ENCODE peak calls at places on chromosomes 12 and 14, in four cellular contexts. J is tibial nerve, R is right atrium auricular region, P is Panc1. T is an unnamed sample.
A peak's percentile ranks its signal among the peaks of the same experiment; 100 is the strongest.

GRCh38 chr12:34625116-34625515 is 602.8 kb downstream of the ALG10 start:
- DNase-seq in P (peak; percentile 25), J (no peak), R (no peak), T (peak; percentile 53)

GRCh38 chr12:81085832-81086231 is 8.0 kb downstream of the ACSS3 start:
- DNase-seq in R (no peak), J (no peak), P (no peak), T (no peak)

GRCh38 chr12:2550470-2551090 is 244.2 kb upstream of the FKBP4 start:
- DNase-seq in P (no peak), R (no peak), J (no peak), T (no peak)

GRCh38 chr12:129208566-129208965 is 355.3 kb downstream of the GLT1D1 start:
- DNase-seq in J (no peak), R (no peak), P (no peak), T (no peak)

GRCh38 chr14:103094406-103095209 is at the start of gene EXOC3L4:
- DNase-seq in P (no peak), J (no peak), R (no peak), T (peak; percentile 39)

GRCh38 chr12:96471368-96472040 is 17.9 kb upstream of the CFAP54 start:
- DNase-seq in R (no peak), P (no peak), J (no peak), T (no peak)

GRCh38 chr12:106271575-106272505 is 24.0 kb upstream of the CKAP4 start:
- DNase-seq in R (no peak), J (no peak), P (no peak), T (peak; percentile 64)

GRCh38 chr12:87305481-87305880 is 723.7 kb downstream of the C12orf50 start:
- DNase-seq in P (no peak), J (no peak), R (no peak), T (no peak)

GRCh38 chr12:123591702-123592481 is 7.5 kb downstream of the TMED2 start:
- DNase-seq in J (no peak), R (no peak), P (no peak), T (no peak)

GRCh38 chr12:53997324-53998173 is 2.4 kb upstream of the HOXC9 start:
- DNase-seq in P (no peak), R (no peak), J (no peak), T (no peak)
- H3K4me3 ChIP-seq in P (peak overlapping the region; percentile 66), R (no peak overlapping the region), J (peak overlapping the region; percentile 57), T (no peak overlapping the region)

DNA sequence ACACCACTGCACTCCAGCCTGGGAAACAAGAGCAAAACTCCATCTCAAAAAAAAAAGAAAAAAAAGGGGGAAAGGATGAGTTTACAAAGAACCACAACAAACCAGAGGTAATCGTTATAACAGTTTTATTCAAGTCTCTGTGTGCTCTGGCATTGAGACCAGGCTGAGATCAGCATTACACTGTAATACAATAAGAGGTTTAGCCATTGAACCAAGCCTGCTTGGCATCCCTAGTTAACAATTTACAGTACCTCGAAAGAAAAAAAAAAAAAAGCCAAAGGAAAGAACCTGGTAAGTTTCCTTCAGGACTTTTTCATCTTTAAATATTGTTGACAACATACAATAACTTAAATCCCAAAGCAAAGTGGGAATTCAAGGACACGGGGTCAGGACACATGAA is 80.7 kb downstream of the TTC9 start:
- DNase-seq in J (no peak), R (no peak), P (no peak), T (no peak)
- H3K27ac ChIP-seq in J (no peak overlapping the region), R (no peak overlapping the region), P (no peak overlapping the region), T (no peak overlapping the region)

DNA sequence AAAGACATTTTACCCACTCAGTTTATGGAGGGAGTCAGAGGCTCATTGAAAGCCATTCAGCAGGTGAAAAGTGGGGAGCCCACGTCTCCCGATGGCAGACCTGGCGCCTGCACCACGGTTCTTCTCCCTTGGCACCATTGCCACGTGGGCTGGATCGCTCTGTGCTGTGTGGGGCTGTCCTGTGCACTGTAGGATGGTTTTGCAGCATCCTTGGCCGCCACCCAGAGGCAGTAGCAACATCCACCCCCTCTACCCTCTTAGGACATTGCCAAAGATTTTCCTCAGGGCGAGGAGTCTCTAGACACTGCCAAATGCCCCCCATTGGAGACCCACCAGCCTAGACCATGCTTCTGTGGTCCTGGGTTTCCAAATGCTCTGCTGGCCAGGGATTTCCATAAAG is 60.2 kb downstream of the SYNE3 start:
- DNase-seq in J (no peak), P (no peak), R (no peak), T (no peak)
- H3K4me3 ChIP-seq in J (no peak overlapping the region), P (no peak overlapping the region), R (no peak overlapping the region), T (no peak overlapping the region)

DNA sequence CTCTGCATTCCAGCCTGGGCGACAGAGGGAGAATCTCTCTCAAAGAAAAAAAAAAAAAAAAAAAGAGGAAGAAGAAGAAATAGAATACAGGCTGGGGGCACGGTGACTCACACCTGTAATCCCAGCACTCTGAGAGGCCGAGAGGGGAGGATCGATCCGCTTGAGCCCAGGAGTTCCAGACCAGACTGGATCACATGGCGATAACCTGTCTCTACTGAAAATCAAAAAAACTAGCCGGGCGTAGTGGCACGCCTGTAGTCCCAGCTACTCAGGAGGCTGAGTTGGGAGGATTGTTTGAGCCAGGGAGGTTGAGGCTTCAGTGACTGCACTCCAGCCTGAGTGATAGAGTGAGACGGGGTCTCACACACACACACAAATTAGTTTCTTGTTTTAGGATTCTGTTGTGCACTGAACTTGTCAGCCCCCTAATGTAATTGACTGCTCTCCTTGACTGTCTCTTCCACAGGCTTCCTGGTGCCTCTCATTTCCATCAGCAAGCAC is 963 bp upstream of the TINF2 start:
- DNase-seq in P (no peak), R (peak; percentile 63), J (no peak), T (no peak)
- H3K27ac ChIP-seq in P (peak overlapping the region; percentile 93), R (peak overlapping the region; percentile 99), J (peak overlapping the region; percentile 92), T (no peak overlapping the region)

GRCh38 chr12:52691076-52691764 is 11.0 kb upstream of the KRT1 start:
- DNase-seq in P (no peak), R (no peak), J (no peak), T (no peak)
- H3K4me3 ChIP-seq in P (peak overlapping the region; percentile 23), R (peak overlapping the region; percentile 24), J (peak overlapping the region; percentile 24), T (no peak overlapping the region)

DNA sequence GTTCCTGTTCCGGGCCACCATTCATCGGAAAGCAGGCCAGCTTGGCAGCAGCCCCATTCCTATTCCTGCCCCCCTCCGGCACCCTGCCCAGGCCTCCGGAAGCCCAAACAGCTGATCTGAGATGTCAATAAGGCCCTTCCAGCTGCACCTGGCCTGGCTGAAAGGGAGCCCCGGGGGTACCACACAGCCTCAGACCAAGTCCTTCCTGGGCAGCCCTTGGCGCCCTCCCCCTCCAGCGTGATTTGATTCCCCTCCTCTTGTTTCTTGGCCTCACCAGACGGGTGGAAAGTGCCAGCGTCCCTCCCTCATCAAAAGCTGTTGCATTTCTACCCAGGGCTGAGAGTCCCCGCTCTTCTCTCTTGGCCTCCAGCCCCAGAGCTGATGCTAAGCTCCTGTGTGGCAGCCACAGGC is 215.5 kb downstream of the SLC41A2 start:
- DNase-seq in P (no peak), J (no peak), R (no peak), T (peak; percentile 84)
- H3K27ac ChIP-seq in P (no peak overlapping the region), J (no peak overlapping the region), R (peak overlapping the region; percentile 59), T (peak overlapping the region; percentile 45)

GRCh38 chr14:29925736-29926135 is 1.9 kb downstream of the PRKD1 start:
- DNase-seq in P (no peak), R (no peak), J (no peak), T (peak; percentile 22)
- H3K4me3 ChIP-seq in P (peak overlapping the region; percentile 87), R (peak overlapping the region; percentile 77), J (peak overlapping the region; percentile 61), T (peak overlapping the region; percentile 73)

T was measured in SJCRH30.